ENCODE peak calls at places on chromosomes 11 and 22, in eight cellular contexts. X, Z, G, T, S, H, Q and N are unnamed samples.

GRCh38 chr11:2730323-2731284 is 30.8 kb upstream of the KCNQ1OT1 start:
- DNase-seq in X (no peak), Z (no peak), G (no peak), T (no peak), S (no peak), H (no peak), Q (no peak), N (no peak)

GRCh38 chr11:132028380-132029240 is 658.2 kb downstream of the NTM start:
- DNase-seq in X (no peak), Z (peak; percentile 72), G (no peak), T (peak; percentile 42), S (peak; percentile 24), H (no peak), Q (no peak), N (no peak)

GRCh38 chr22:25352294-25352680 is 132.8 kb downstream of the CRYBB2 start:
- DNase-seq in X (no peak), Z (no peak), G (no peak), T (no peak), S (no peak), H (no peak), Q (no peak), N (no peak)

GRCh38 chr11:68064876-68065275 is 26.1 kb downstream of the TCIRG1 start:
- DNase-seq in X (no peak), Z (no peak), G (no peak), T (no peak), S (no peak), H (no peak), Q (no peak), N (no peak)

GRCh38 chr22:47586038-47586437 is 823.6 kb downstream of the TBC1D22A start:
- DNase-seq in X (no peak), Z (no peak), G (peak; percentile 8), T (no peak), S (peak; percentile 1), H (no peak), Q (no peak), N (no peak)

GRCh38 chr11:73622920-73623593 is 23.3 kb upstream of the PLEKHB1 start:
- DNase-seq in X (no peak), Z (no peak), G (no peak), T (no peak), S (no peak), H (no peak), Q (no peak), N (no peak)

GRCh38 chr11:17020831-17021230 is 6.6 kb upstream of the PLEKHA7 start:
- DNase-seq in X (no peak), Z (peak; percentile 23), G (no peak), T (peak; percentile 42), S (no peak), H (no peak), Q (no peak), N (no peak)

GRCh38 chr11:1486054-1486825 is at the start of gene MOB2:
- DNase-seq in X (no peak), Z (no peak), G (peak; percentile 59), T (peak; percentile 12), S (no peak), H (no peak), Q (no peak), N (no peak)

GRCh38 chr11:9607511-9607899 is 34.0 kb downstream of the WEE1 start:
- DNase-seq in X (no peak), Z (no peak), G (no peak), T (no peak), S (no peak), H (no peak), Q (no peak), N (no peak)

GRCh38 chr11:64719406-64719805 is 3.6 kb downstream of the NRXN2 start:
- DNase-seq in X (no peak), Z (no peak), G (no peak), T (no peak), S (no peak), H (no peak), Q (no peak), N (no peak)